ENCODE peak calls at places on chromosomes 6 and 20, in four cellular contexts. Z, I, M and J are unnamed samples.

GRCh38 chr6:159973951-159974350 is 5.1 kb downstream of the IGF2R start:
- DNase-seq in M (no peak), Z (peak), I (no peak), J (no peak)

GRCh38 chr6:6619415-6619814 is 30.9 kb downstream of the LY86 start:
- DNase-seq in Z (no peak), M (no peak), I (no peak), J (no peak)

GRCh38 chr20:25310921-25311728 is 63.2 kb downstream of the PYGB start:
- DNase-seq in Z (no peak), M (peak), I (no peak), J (no peak)

GRCh38 chr20:62899633-62900051 is 26.7 kb downstream of the DIDO1 start:
- DNase-seq in Z (no peak), I (peak), M (no peak), J (no peak)

GRCh38 chr20:17646209-17646717 is 35.8 kb downstream of the RRBP1 start:
- DNase-seq in I (no peak), M (peak), Z (no peak), J (no peak)

GRCh38 chr6:163756079-163756478 is 341.6 kb downstream of the QKI start:
- DNase-seq in Z (no peak), I (no peak), M (no peak), J (no peak)

GRCh38 chr6:109762166-109762565 is 71.1 kb downstream of the FIG4 start:
- DNase-seq in M (no peak), Z (no peak), I (no peak), J (no peak)

GRCh38 chr6:15508363-15509330 is 154.2 kb downstream of the DTNBP1 start:
- DNase-seq in M (no peak), I (no peak), Z (no peak), J (no peak)

GRCh38 chr6:156410649-156411048 is 366.5 kb upstream of the ARID1B start:
- DNase-seq in M (no peak), I (no peak), Z (no peak), J (no peak)

DNA sequence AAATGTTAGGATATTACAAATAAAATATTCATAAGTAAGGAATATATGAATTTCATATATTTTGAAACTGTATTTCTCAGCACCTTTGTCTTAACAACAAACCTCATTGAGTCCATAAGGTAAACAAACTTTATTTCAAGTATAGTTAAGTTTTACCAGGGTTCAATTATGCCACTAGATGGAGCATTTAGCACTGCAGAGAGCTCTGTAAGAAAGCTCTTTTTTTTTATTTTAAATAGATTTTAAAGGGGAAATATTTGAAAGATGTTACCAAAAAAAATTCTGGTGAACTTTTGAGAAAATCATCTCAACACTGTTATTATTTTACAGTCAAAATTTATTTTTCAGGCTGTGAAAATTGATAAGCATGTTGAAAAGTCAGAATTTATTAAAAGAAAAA is 955.2 kb upstream of the EYS start:
- DNase-seq in I (no peak), Z (no peak), M (no peak), J (no peak)
- TF ChIP-seq CTCF in I (no peak), Z (no peak), M (peak), J (peak)

GRCh38 chr20:45154183-45154582 is 20.5 kb upstream of the PI3 start:
- DNase-seq in I (no peak), Z (no peak), M (no peak), J (no peak)
- TF ChIP-seq CTCF in I (peak), Z (no peak), M (no peak), J (no peak)

GRCh38 chr6:44006123-44006871 is 121.0 kb downstream of the MRPL14 start:
- DNase-seq in M (peak), Z (no peak), I (no peak), J (no peak)

GRCh38 chr6:44004136-44004535 is 123.1 kb downstream of the MRPL14 start:
- DNase-seq in Z (no peak), M (no peak), I (peak), J (no peak)

GRCh38 chr6:44003345-44004061 is 123.7 kb downstream of the MRPL14 start:
- DNase-seq in I (peak), M (no peak), Z (no peak), J (peak)

GRCh38 chr6:44005507-44005903 is 121.7 kb downstream of the MRPL14 start:
- DNase-seq in I (no peak), M (peak), Z (no peak), J (no peak)

DNA sequence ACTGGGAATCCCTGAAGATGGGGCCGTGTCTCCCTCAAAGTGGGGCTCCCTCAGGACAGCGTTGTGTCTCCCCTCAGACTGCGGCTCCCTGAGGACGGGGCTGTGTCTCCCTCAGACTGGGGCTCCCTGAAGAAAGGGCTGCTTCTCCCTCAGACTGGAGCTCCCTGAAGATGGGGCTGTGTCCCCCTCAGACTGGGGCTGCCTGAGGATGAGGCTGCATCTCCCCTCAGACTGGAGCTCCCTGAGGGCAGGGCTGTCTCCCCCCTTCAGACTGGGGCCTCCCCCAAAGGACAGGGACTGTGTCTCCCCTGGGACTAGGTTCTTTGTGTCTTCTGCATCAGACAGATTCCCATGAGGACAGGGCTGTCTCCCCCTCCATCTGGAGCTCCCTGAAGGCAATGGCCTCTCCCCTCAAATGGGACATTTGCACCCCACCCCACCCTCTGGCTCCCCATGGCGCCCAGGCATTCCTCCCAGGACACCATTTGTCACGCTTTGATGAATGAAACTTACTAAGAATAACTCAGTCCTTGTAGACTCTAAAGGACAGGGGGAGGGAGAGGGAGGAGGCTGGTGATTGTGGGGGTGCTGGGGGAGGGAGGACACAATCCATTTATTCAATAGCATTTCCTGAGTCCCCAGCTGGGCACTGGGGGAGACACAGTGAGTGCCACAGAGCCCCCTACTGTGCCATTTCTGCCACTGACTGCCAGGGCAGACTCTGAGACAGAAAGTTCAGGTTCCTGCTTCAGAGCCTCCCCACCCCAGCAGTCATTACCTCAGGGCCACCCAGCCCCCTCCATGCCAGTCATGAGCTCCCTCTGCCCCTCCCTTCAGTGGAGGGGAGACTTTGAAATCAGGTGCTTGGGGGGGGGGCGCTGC is 122.4 kb downstream of the MRPL14 start:
- DNase-seq in I (no peak), Z (no peak), M (peak), J (no peak)
- TF ChIP-seq CTCF in I (peak), Z (peak), M (no peak), J (no peak)

DNA sequence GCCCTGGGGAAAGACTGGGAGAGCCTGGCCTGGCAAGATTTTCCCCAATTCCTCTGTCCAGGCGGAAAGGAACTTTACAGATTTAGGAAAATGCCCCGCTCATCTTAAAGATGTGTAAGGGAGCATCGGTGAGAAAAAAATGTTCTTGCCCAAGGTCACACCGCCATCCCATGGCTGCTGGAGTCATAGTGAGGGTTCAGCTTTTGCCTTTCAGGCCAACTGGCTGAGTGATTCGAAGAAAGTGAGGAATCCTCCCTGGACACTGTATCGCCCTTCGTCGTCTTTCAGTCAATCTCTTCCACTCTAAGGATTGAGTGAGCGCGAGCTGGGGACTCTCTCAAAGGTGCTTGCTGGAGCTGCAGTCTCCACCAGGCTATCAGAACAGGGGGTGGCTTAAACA is 1.4 kb downstream of the WFDC2 start:
- DNase-seq in I (no peak), M (no peak), Z (no peak), J (no peak)
- TF ChIP-seq CTCF in I (no peak), M (no peak), Z (no peak), J (no peak)

GRCh38 chr6:105537981-105538578 is 135.2 kb upstream of the PREP start:
- DNase-seq in I (no peak), Z (no peak), M (no peak), J (no peak)
- TF ChIP-seq CTCF in I (no peak), Z (no peak), M (no peak), J (no peak)

GRCh38 chr6:167049275-167049674 is 50.1 kb downstream of the CEP43 start:
- DNase-seq in Z (no peak), I (no peak), M (no peak), J (no peak)

GRCh38 chr6:167047554-167047953 is 48.4 kb downstream of the CEP43 start:
- DNase-seq in Z (no peak), I (no peak), M (no peak), J (no peak)

GRCh38 chr6:167046861-167047495 is 47.8 kb downstream of the CEP43 start:
- DNase-seq in Z (no peak), M (no peak), I (no peak), J (no peak)

GRCh38 chr6:167045828-167046580 is 46.8 kb downstream of the CEP43 start:
- DNase-seq in I (no peak), M (no peak), Z (peak), J (no peak)

DNA sequence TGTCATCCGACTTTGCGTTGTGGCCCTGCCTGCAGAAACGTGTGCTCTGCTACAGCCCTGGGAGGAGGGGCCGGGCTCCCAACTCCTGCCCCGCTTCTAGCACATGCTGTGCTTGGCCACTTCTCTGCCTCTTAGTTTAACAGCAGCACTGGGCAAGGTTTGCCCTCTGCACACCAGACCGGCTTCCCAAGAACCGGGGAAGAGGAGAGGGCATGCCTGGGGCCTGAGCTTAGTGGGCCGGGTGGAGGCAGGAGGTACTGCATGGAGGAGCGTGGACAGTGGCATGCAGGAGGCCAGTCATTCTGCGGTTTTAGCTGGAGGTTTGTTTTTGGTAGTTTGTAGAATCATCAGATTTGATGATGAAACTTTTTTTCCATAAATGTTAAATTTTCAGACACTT is 45.5 kb downstream of the CEP43 start:
- DNase-seq in I (peak), Z (no peak), M (no peak), J (no peak)
- TF ChIP-seq CTCF in I (no peak), Z (no peak), M (no peak), J (no peak)

GRCh38 chr6:22470454-22471368 is 98.7 kb upstream of the HDGFL1 start:
- DNase-seq in I (no peak), M (peak), Z (peak), J (no peak)
- TF ChIP-seq CTCF in I (no peak), M (peak), Z (no peak), J (no peak)

GRCh38 chr20:49825521-49826033 is 12.9 kb downstream of the SLC9A8 start:
- DNase-seq in M (no peak), I (no peak), Z (no peak), J (no peak)
- TF ChIP-seq CTCF in M (no peak), I (peak), Z (peak), J (no peak)

GRCh38 chr6:97394160-97394748 is 111.2 kb upstream of the MMS22L start:
- DNase-seq in I (peak), Z (peak), M (peak), J (peak)
- TF ChIP-seq CTCF in I (peak), Z (peak), M (peak), J (peak)

DNA sequence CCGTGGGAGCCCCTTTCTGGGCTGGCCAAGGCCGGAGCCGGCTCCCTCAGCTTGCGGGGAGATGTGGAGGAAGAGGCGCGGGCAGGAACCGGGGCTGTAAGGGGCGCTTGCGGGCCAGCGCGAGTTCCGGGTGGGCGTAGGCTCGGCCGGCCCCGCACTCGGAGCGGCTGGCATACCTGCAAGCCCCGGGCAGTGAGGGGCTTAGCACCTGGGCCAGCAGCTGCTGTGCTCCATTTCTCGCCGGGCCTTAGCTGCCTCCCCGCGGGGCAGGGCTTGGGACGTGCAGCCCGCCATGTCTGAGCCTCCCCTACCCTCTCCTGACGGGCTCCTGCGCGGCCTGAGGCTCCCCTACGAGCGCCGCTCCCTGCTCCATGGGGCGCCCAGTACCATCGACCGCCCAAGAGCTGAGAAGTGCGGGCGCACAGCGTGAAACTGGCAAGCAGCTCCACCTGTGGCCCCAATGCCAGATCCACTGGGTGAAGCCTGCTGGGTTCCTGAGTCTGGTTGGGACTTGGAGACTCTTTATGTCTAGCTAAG is 82.8 kb upstream of the E2F3 start:
- DNase-seq in M (no peak), Z (no peak), I (no peak), J (no peak)
- TF ChIP-seq CTCF in M (no peak), Z (no peak), I (no peak), J (no peak)